ENCODE peak calls at places on chromosomes 5 and 9, in four cellular contexts. U, E, S and R are unnamed samples.

GRCh38 chr9:113580041-113580953 is 116.8 kb downstream of the RGS3 start:
- DNase-seq in U (peak; percentile 35), E (no peak), S (no peak), R (no peak)

GRCh38 chr5:17808566-17808965 is 174.3 kb downstream of the TAF11L14 start:
- DNase-seq in U (no peak), E (no peak), S (no peak), R (no peak)

GRCh38 chr5:50580506-50580905 is 85.9 kb upstream of the PARP8 start:
- DNase-seq in U (no peak), E (no peak), S (no peak), R (no peak)

GRCh38 chr5:39906146-39906545 is 481.4 kb upstream of the DAB2 start:
- DNase-seq in U (no peak), E (no peak), S (no peak), R (no peak)

GRCh38 chr9:83920942-83921707 is at the start of gene KIF27:
- DNase-seq in U (peak; percentile 96), E (peak; percentile 96), S (peak; percentile 98), R (peak; percentile 93)

GRCh38 chr5:40134883-40135520 is 544.7 kb upstream of the PTGER4 start:
- DNase-seq in U (no peak), E (no peak), S (no peak), R (no peak)

GRCh38 chr5:30040483-30041116 is 1152.9 kb upstream of the CDH6 start:
- DNase-seq in U (peak; percentile 31), E (peak; percentile 74), S (peak; percentile 88), R (peak; percentile 67)

GRCh38 chr5:96616801-96617200 is 45.4 kb upstream of the CAST start:
- DNase-seq in U (no peak), E (no peak), S (no peak), R (no peak)

GRCh38 chr5:37539459-37539858 is 160.3 kb downstream of the WDR70 start:
- DNase-seq in U (no peak), E (no peak), S (no peak), R (no peak)

GRCh38 chr9:15317836-15318235 is 10.8 kb upstream of the TTC39B start:
- DNase-seq in U (peak; percentile 49), E (no peak), S (no peak), R (no peak)

GRCh38 chr9:3585616-3586015 is 59.8 kb upstream of the RFX3 start:
- DNase-seq in U (no peak), E (no peak), S (no peak), R (no peak)

GRCh38 chr5:91288517-91288916 is 94.6 kb downstream of the ARRDC3 start:
- DNase-seq in U (no peak), E (no peak), S (no peak), R (no peak)

GRCh38 chr5:57676228-57677098 is 193.9 kb upstream of the ACTBL2 start:
- DNase-seq in U (peak; percentile 76), E (no peak), S (no peak), R (no peak)

GRCh38 chr5:127589309-127590036 is 59.4 kb upstream of the CTXN3 start:
- DNase-seq in U (no peak), E (no peak), S (no peak), R (no peak)

GRCh38 chr5:66329078-66329477 is 185.0 kb downstream of the SREK1 start:
- DNase-seq in U (no peak), E (no peak), S (peak; percentile 4), R (no peak)

GRCh38 chr5:117801583-117801982 is 1186.8 kb downstream of the DTWD2 start:
- DNase-seq in U (no peak), E (no peak), S (no peak), R (no peak)

GRCh38 chr9:105554042-105554441 is 3.9 kb upstream of the FKTN start:
- DNase-seq in U (peak; percentile 41), E (no peak), S (no peak), R (no peak)

GRCh38 chr5:89930591-89931383 is 478.8 kb downstream of the CETN3 start:
- DNase-seq in U (peak; percentile 37), E (no peak), S (peak; percentile 37), R (no peak)

GRCh38 chr5:160271396-160271795 is 41.0 kb downstream of the CCNJL start:
- DNase-seq in U (no peak), E (no peak), S (peak; percentile 86), R (no peak)

GRCh38 chr9:121670447-121670846 is 19.0 kb downstream of the DAB2IP start:
- DNase-seq in U (peak; percentile 75), E (no peak), S (no peak), R (no peak)

GRCh38 chr5:96259211-96259772 is 173.8 kb downstream of the PCSK1 start:
- DNase-seq in U (peak; percentile 74), E (no peak), S (peak; percentile 10), R (no peak)

GRCh38 chr9:20570756-20571155 is 51.5 kb downstream of the MLLT3 start:
- DNase-seq in U (peak; percentile 87), E (no peak), S (no peak), R (no peak)

GRCh38 chr9:87518702-87519335 is 21.2 kb downstream of the DAPK1 start:
- DNase-seq in U (no peak), E (no peak), S (no peak), R (no peak)

GRCh38 chr9:121840838-121841760 is 189.7 kb downstream of the DAB2IP start:
- DNase-seq in U (no peak), E (no peak), S (no peak), R (peak; percentile 38)

GRCh38 chr5:32989815-32990214 is 278.7 kb downstream of the NPR3 start:
- DNase-seq in U (no peak), E (no peak), S (no peak), R (no peak)

GRCh38 chr9:107866912-107867311 is 377.3 kb upstream of the KLF4 start:
- DNase-seq in U (peak; percentile 23), E (no peak), S (no peak), R (no peak)

DNA sequence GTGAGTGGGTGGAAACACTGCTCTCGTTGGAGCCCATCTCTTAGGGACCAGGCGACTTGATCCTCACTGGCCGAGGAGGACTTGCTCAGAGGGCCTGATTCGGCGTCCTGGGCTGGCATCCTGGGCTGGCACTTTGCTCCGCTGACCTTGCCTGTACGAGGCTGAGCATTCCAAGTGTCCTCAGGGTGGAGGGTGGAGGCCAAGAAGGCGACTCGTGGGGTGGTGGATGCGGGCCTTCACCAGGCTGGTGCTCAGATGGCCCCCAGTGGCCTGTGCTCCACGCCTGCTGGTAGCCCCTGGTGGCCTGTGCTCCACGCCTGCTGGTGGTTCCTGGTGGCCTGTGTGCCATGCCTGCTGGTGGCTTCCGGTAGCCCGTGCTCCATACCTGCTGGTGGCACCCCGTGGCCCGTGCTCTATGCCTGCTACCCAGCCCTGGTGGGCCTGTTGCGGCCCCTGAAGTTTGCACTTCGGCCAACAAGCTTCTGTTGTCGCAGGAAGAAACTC is 42.9 kb downstream of the PHF2 start:
- DNase-seq in U (no peak), E (no peak), S (no peak), R (peak; percentile 48)
- H3K79me1 ChIP-seq in U (peaks cover 72% of the 10 kb centered on the region), E (peaks cover 13% of the 10 kb centered on the region), S (peaks cover 23% of the 10 kb centered on the region), R (peaks cover 15% of the 10 kb centered on the region)

GRCh38 chr9:133853331-133853730 is 115.2 kb upstream of the SARDH start:
- DNase-seq in U (no peak), E (no peak), S (no peak), R (no peak)

GRCh38 chr9:133855802-133856592 is 117.8 kb upstream of the SARDH start:
- DNase-seq in U (peak; percentile 87), E (no peak), S (no peak), R (no peak)

GRCh38 chr9:133854048-133854447 is 115.9 kb upstream of the SARDH start:
- DNase-seq in U (no peak), E (no peak), S (no peak), R (no peak)

GRCh38 chr9:133856798-133857197 is 118.6 kb upstream of the SARDH start:
- DNase-seq in U (no peak), E (no peak), S (no peak), R (no peak)

GRCh38 chr9:133854785-133855184 is 116.6 kb upstream of the SARDH start:
- DNase-seq in U (no peak), E (no peak), S (no peak), R (no peak)
- H3K79me1 ChIP-seq in U (peaks cover 61% of the 10 kb centered on the region), E (peaks cover 16% of the 10 kb centered on the region), S (peaks cover 4% of the 10 kb centered on the region), R (peaks cover 22% of the 10 kb centered on the region)

GRCh38 chr9:116718111-116718510 is 31.0 kb downstream of the TRIM32 start:
- DNase-seq in U (no peak), E (no peak), S (peak; percentile 56), R (no peak)

GRCh38 chr9:116716441-116716840 is 29.3 kb downstream of the TRIM32 start:
- DNase-seq in U (no peak), E (no peak), S (peak; percentile 46), R (no peak)

GRCh38 chr9:116717150-116717549 is 30.0 kb downstream of the TRIM32 start:
- DNase-seq in U (no peak), E (no peak), S (no peak), R (no peak)

GRCh38 chr9:116713266-116713665 is 26.2 kb downstream of the TRIM32 start:
- DNase-seq in U (no peak), E (no peak), S (peak; percentile 55), R (no peak)

GRCh38 chr9:116715751-116716150 is 28.6 kb downstream of the TRIM32 start:
- DNase-seq in U (no peak), E (no peak), S (peak; percentile 98), R (no peak)
- H3K79me1 ChIP-seq in U (no peaks in the 10 kb centered on the region), E (no peaks in the 10 kb centered on the region), S (no peaks in the 10 kb centered on the region), R (no peaks in the 10 kb centered on the region)

DNA sequence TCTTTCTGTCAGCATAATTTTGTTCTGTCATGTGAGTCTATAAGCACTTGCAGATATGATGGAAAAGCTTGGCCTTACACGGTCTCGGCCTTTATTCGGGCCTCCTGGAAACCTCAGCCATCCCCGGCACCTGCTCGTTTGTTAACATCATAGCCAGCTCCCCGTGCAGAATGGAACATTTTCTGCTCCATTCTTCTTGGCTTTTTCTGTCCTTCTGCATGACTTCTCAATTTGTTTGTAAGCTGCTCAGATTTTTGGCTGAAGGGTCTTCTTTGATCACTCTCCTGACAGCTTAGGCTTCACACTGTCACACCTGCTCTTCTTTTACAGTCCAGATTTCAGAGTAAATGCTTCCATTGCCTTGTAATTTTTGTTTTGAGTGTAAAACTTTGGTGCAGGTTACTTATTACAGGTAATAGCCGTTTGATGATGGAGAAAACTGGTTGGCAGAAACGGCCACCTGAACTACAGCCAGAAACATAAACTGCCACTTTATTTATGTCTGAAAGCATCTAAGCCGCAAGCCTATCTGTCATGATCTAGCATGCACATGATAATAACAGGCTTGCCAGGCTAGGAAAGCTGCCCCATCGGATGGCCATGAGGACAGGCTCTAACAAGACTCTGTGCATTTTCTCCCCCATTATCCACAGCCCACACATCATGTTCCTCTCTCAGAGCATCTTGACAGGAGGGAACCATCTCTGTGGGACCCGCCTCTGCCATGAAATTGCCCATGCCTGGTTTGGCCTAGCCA is 197.0 kb downstream of the AOPEP start:
- DNase-seq in U (no peak), E (peak; percentile 46), S (no peak), R (no peak)
- H3K79me1 ChIP-seq in U (peaks cover 41% of the 10 kb centered on the region), E (no peaks in the 10 kb centered on the region), S (no peaks in the 10 kb centered on the region), R (no peaks in the 10 kb centered on the region)

GRCh38 chr5:9524941-9525340 is 20.9 kb downstream of the SEMA5A start:
- DNase-seq in U (no peak), E (no peak), S (no peak), R (no peak)
- H3K79me1 ChIP-seq in U (peaks cover 77% of the 10 kb centered on the region), E (peaks cover 6% of the 10 kb centered on the region), S (peaks cover 29% of the 10 kb centered on the region), R (peaks cover 3% of the 10 kb centered on the region)

DNA sequence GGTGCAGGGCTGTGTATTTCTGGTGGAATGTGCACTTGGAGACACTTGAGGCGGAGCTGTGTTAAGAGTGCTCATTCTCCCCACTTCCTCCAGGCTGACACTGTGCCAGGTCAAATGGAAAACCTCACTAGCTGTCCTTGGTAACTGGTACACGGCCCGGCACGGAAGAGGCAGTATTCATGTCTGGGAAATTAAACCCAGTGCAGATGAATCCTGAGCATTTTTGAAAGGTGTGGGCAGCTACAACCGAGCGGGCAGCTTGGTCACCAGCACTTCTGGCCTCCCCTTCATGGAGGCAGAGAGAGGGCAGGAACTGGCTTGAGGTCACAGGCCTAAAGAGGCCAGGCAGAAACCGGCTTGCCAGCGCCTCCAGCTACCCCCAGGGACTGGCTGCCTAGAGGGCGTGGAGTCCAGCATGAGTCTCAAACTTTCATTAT is 1.6 kb downstream of the CLPTM1L start:
- DNase-seq in U (no peak), E (no peak), S (no peak), R (no peak)
- H3K79me1 ChIP-seq in U (peaks cover 29% of the 10 kb centered on the region), E (peaks cover 15% of the 10 kb centered on the region), S (peaks cover 11% of the 10 kb centered on the region), R (peaks cover 4% of the 10 kb centered on the region)